ENCODE peak calls at places on chromosomes 16 and 17, in eight cellular contexts. R is heart left ventricle, L is ovary, W is OCI-LY7, G is thoracic aorta, J is iPS DF 6.9, A is A549, V is aorta. Z is an unnamed sample. For H3K9me3 and H3K4me1, the result is how much of the 10 kb centered on the place peaks cover.

GRCh38 chr17:82964851-82965341 is 114.5 kb upstream of the METRNL start:
- DNase-seq in R (no peak), L (peak), W (peak), G (no peak), J (no peak), A (no peak), V (no peak), Z (peak)

GRCh38 chr16:84461029-84461415 is 43.4 kb downstream of the MEAK7 start:
- DNase-seq in R (no peak), L (peak), W (no peak), G (no peak), J (no peak), A (no peak), V (no peak), Z (no peak)

GRCh38 chr17:48597775-48598631 is 4.4 kb upstream of the HOXB5 start:
- DNase-seq in R (peak), L (no peak), W (peak), G (no peak), J (no peak), A (no peak), V (peak), Z (peak)

GRCh38 chr17:29593546-29594440 is 861 bp downstream of the ANKRD13B start:
- DNase-seq in R (peak), L (peak), W (peak), G (no peak), J (no peak), A (no peak), V (no peak), Z (no peak)

GRCh38 chr16:2966043-2966802 is 2.1 kb downstream of the KREMEN2 start:
- DNase-seq in R (peak), L (no peak), W (no peak), G (no peak), J (no peak), A (no peak), V (no peak), Z (peak)

GRCh38 chr17:44601574-44602372 is 44.5 kb downstream of the FZD2 start:
- DNase-seq in R (no peak), L (no peak), W (no peak), G (no peak), J (no peak), A (no peak), V (no peak), Z (no peak)

GRCh38 chr16:10828851-10829331 is 10.3 kb upstream of the TVP23A start:
- DNase-seq in R (peak), L (peak), W (no peak), G (peak), J (no peak), A (no peak), V (peak), Z (peak)

GRCh38 chr17:35683588-35683987 is 47.9 kb upstream of the RASL10B start:
- DNase-seq in R (no peak), L (no peak), W (no peak), G (no peak), J (no peak), A (no peak), V (no peak), Z (no peak)

GRCh38 chr16:74601131-74601871 is 5.6 kb downstream of the GLG1 start:
- DNase-seq in R (no peak), L (no peak), W (no peak), G (no peak), J (no peak), A (no peak), V (no peak), Z (no peak)

GRCh38 chr16:84868328-84868727 is 48.5 kb downstream of the CRISPLD2 start:
- DNase-seq in R (peak), L (no peak), W (no peak), G (no peak), J (no peak), A (no peak), V (no peak), Z (no peak)

GRCh38 chr17:45093444-45094110 is 32.5 kb downstream of the NMT1 start:
- DNase-seq in R (no peak), L (peak), W (no peak), G (no peak), J (no peak), A (no peak), V (no peak), Z (no peak)

GRCh38 chr16:87618216-87618615 is 15.9 kb downstream of the JPH3 start:
- DNase-seq in R (peak), L (no peak), W (no peak), G (no peak), J (no peak), A (no peak), V (peak), Z (no peak)

GRCh38 chr16:21613361-21613760 is 14.0 kb downstream of the METTL9 start:
- DNase-seq in R (no peak), L (no peak), W (no peak), G (no peak), J (no peak), A (no peak), V (no peak), Z (no peak)

GRCh38 chr16:56355786-56356275 is 69.5 kb downstream of the AMFR start:
- DNase-seq in R (peak), L (peak), W (no peak), G (no peak), J (no peak), A (no peak), V (peak), Z (peak)

GRCh38 chr16:82735696-82736095 is 108.9 kb downstream of the CDH13 start:
- DNase-seq in R (no peak), L (no peak), W (no peak), G (no peak), J (no peak), A (no peak), V (no peak), Z (no peak)

GRCh38 chr17:19650826-19651225 is 2.3 kb downstream of the ALDH3A2 start:
- DNase-seq in R (no peak), L (no peak), W (no peak), G (no peak), J (no peak), A (no peak), V (no peak), Z (no peak)

GRCh38 chr17:48546924-48547838 is 2.3 kb upstream of the HOXB2 start:
- DNase-seq in R (no peak), L (no peak), W (no peak), G (no peak), J (no peak), A (no peak), V (no peak), Z (no peak)

GRCh38 chr17:37737971-37738370 is 6.9 kb downstream of the HNF1B start:
- DNase-seq in R (no peak), L (no peak), W (no peak), G (no peak), J (no peak), A (no peak), V (no peak), Z (no peak)

GRCh38 chr16:629289-630023 is 1.3 kb upstream of the WFIKKN1 start:
- DNase-seq in R (no peak), L (peak), W (no peak), G (no peak), J (no peak), A (no peak), V (peak), Z (peak)

GRCh38 chr17:30378191-30378796 is 433 bp upstream of the CPD start:
- DNase-seq in R (peak), L (peak), W (peak), G (no peak), J (no peak), A (no peak), V (peak), Z (peak)

GRCh38 chr17:16117149-16117548 is 98.2 kb downstream of the NCOR1 start:
- DNase-seq in R (no peak), L (no peak), W (no peak), G (no peak), J (no peak), A (no peak), V (no peak), Z (no peak)

GRCh38 chr16:27849621-27850020 is 213.9 kb downstream of the GSG1L start:
- DNase-seq in R (no peak), L (no peak), W (no peak), G (no peak), J (no peak), A (no peak), V (no peak), Z (no peak)

GRCh38 chr16:8858994-8859912 is 9.6 kb downstream of the CARHSP1 start:
- DNase-seq in R (no peak), L (no peak), W (no peak), G (no peak), J (no peak), A (no peak), V (peak), Z (peak)

GRCh38 chr16:3282103-3282746 is 1.1 kb upstream of the ZNF263 start:
- DNase-seq in R (no peak), L (no peak), W (no peak), G (no peak), J (no peak), A (peak), V (no peak), Z (no peak)

GRCh38 chr17:43515641-43516040 is 30.5 kb downstream of the ETV4 start:
- DNase-seq in R (no peak), L (no peak), W (no peak), G (no peak), J (no peak), A (no peak), V (no peak), Z (no peak)

GRCh38 chr17:70204431-70204830 is 35.1 kb downstream of the KCNJ2 start:
- DNase-seq in R (no peak), L (no peak), W (no peak), G (no peak), J (no peak), A (no peak), V (no peak), Z (no peak)
- H3K9me3 ChIP-seq in R (under half), L (under half), W (under half), G (under half), J (under half), A (under half), V (under half), Z (under half)

GRCh38 chr17:1644493-1645206 is 882 bp downstream of the SCARF1 start:
- DNase-seq in R (peak), L (no peak), W (no peak), G (no peak), J (no peak), A (no peak), V (no peak), Z (no peak)

GRCh38 chr17:1645207-1646171 is at the start of gene SCARF1:
- DNase-seq in R (peak), L (no peak), W (no peak), G (no peak), J (no peak), A (no peak), V (peak), Z (no peak)

GRCh38 chr17:1643293-1643998 is 2.1 kb downstream of the SCARF1 start:
- DNase-seq in R (peak), L (peak), W (peak), G (no peak), J (no peak), A (peak), V (no peak), Z (peak)

GRCh38 chr17:1646199-1646875 is 805 bp upstream of the SCARF1 start:
- DNase-seq in R (peak), L (no peak), W (no peak), G (no peak), J (no peak), A (no peak), V (no peak), Z (no peak)

GRCh38 chr17:1643999-1644492 is 1.5 kb downstream of the SCARF1 start:
- DNase-seq in R (no peak), L (no peak), W (no peak), G (no peak), J (no peak), A (no peak), V (no peak), Z (no peak)
- H3K4me1 ChIP-seq in R (under half), L (under half), W (under half), G (under half), J (under half), A (under half), V (under half), Z (under half)

GRCh38 chr16:31899505-31899904 is 25.9 kb downstream of the ZNF267 start:
- DNase-seq in R (no peak), L (no peak), W (no peak), G (no peak), J (no peak), A (no peak), V (no peak), Z (no peak)

GRCh38 chr16:31893824-31894223 is 20.2 kb downstream of the ZNF267 start:
- DNase-seq in R (no peak), L (no peak), W (no peak), G (no peak), J (no peak), A (no peak), V (no peak), Z (no peak)

DNA sequence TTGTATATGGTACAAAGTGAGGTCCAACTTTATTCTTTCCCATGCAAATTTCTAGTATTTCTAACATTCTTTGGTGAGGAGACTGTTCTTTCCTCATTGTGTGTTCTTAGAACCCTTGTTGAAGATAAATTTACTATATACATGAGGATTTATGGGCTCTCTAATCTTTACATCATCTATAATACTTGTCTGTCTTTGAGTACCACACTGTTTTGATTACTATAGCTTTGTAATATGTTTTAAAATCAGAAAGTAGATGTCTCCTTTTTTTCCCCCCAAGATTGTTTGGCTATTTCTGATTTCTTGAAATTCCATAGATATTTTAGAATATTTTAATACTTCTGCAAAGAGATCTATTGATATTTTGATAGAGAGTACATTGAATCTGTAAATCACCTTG is 23.7 kb downstream of the ZNF267 start:
- DNase-seq in R (no peak), L (no peak), W (no peak), G (no peak), J (no peak), A (no peak), V (no peak), Z (no peak)
- H3K9me3 ChIP-seq in R (under half), L (under half), W (under half), G (under half), J (under half), A (half or more), V (under half), Z (under half)

DNA sequence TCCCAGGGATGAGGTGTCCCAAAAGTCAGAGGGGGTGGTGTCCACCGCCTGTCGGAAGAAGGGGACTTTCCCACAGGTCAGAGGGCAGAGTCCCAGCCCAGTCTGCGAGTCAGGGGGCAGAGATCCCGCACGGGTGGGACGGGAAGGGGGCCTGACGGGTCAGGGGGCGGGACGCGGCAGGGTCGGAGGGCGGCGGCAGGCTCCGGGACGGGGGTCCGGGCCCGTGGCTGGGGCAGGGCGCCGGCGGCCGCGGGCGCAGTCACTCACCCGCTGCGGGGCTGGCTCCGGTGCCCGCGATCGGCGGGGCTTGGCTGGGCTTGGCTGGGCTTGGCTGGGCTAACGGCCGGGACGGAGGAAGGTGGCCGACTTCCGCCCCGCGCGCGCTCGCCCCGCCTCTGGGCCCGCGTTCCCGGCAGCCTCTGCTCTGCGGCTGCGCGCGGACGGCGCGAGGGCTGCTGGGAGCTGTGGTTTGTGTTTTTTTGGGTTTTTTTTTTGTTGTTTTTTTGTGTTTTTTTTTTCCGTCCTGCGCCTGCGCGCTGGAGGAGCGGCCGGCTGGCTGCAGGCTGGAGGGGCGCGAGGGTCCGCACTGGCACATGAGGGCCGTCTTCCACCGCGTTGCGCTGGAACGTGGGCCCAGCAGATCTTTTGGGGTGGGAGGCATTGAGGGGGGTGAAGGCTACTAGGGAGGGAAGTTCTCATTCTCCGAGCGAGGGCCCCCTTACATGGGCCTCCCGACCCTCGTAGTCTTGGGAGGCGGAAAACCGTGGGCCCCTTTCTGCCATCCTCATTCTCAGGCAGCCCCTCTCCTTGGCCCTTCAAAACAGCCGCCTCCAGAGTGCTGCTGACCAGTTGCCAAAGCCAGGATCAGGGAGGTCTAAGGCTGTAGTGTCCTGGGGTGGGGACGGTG is at the start of gene CANT1:
- DNase-seq in R (peak), L (peak), W (peak), G (no peak), J (peak), A (peak), V (peak), Z (peak)
- H3K4me1 ChIP-seq in R (under half), L (under half), W (under half), G (under half), J (under half), A (under half), V (under half), Z (under half)

GRCh38 chr16:35150805-35151312 is 1691.4 kb downstream of the TP53TG3F start:
- DNase-seq in R (no peak), L (no peak), W (no peak), G (no peak), J (no peak), A (no peak), V (no peak), Z (no peak)

GRCh38 chr16:35148748-35149147 is 1689.3 kb downstream of the TP53TG3F start:
- DNase-seq in R (no peak), L (no peak), W (no peak), G (no peak), J (no peak), A (no peak), V (no peak), Z (no peak)

GRCh38 chr16:35149550-35149949 is 1690.1 kb downstream of the TP53TG3F start:
- DNase-seq in R (no peak), L (no peak), W (no peak), G (no peak), J (no peak), A (no peak), V (no peak), Z (no peak)

GRCh38 chr16:35154627-35155026 is 1695.2 kb downstream of the TP53TG3F start:
- DNase-seq in R (no peak), L (no peak), W (no peak), G (no peak), J (no peak), A (no peak), V (no peak), Z (no peak)

GRCh38 chr16:35152067-35152627 is 1692.7 kb downstream of the TP53TG3F start:
- DNase-seq in R (no peak), L (peak), W (no peak), G (no peak), J (no peak), A (no peak), V (no peak), Z (no peak)
- H3K9me3 ChIP-seq in R (under half), L (under half), W (under half), G (under half), J (under half), A (under half), V (under half), Z (under half)

GRCh38 chr17:81035389-81036127 is 607 bp downstream of the BAIAP2 start:
- DNase-seq in R (peak), L (no peak), W (no peak), G (no peak), J (no peak), A (no peak), V (no peak), Z (peak)

GRCh38 chr17:81034779-81035388 is at the start of gene BAIAP2:
- DNase-seq in R (peak), L (peak), W (peak), G (peak), J (peak), A (peak), V (peak), Z (peak)

GRCh38 chr17:81037783-81038733 is 3.1 kb downstream of the BAIAP2 start:
- DNase-seq in R (peak), L (peak), W (no peak), G (no peak), J (no peak), A (no peak), V (no peak), Z (peak)

GRCh38 chr17:81037026-81037782 is 2.3 kb downstream of the BAIAP2 start:
- DNase-seq in R (peak), L (no peak), W (no peak), G (peak), J (no peak), A (no peak), V (peak), Z (peak)

DNA sequence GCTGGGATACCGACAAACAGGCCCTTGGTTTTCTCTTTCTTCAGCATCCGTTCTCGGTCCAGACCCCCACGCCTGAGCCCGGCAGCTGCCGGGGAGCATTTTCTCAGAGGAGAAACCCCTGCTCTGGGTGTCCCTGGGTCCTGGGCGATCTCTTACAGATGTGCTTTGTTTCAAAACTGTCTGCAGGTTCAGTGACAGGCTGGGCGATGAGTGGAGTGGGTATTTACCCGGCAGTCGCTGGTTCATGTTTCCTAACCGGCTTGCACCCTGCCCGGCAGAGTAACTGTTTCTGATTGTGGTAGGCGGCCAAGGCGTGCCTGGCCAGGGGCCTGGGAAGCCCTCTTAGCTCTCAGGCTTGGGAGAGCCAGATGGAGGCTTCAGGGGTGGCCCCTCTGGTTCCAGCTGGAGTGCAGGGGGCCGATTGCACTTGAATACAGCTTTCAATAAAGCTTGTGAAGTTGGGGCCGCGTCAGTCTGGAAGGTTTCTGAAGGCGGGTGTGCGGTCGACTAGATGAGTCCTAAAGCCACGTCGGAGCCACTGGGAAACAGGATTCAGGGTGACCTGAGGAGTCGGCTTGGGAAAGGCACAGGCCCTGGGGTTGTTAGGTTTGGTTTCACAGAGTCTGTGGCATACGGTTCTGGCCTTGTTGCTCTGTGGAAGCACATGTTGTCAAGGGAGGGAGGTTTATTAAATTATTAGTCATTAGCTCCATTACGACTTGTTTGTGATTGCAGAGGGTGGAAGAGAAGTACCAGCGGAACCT is 1.4 kb downstream of the BAIAP2 start:
- DNase-seq in R (no peak), L (no peak), W (no peak), G (no peak), J (no peak), A (no peak), V (no peak), Z (peak)
- H3K4me1 ChIP-seq in R (under half), L (under half), W (under half), G (under half), J (under half), A (under half), V (under half), Z (half or more)

GRCh38 chr16:35637683-35638082 is 2178.3 kb downstream of the TP53TG3F start:
- DNase-seq in R (no peak), L (no peak), W (no peak), G (no peak), J (no peak), A (no peak), V (no peak), Z (no peak)
- H3K9me3 ChIP-seq in R (under half), L (under half), W (under half), G (under half), J (under half), A (under half), V (under half), Z (under half)

GRCh38 chr17:66548659-66549311 is 246.4 kb downstream of the PRKCA start:
- DNase-seq in R (no peak), L (no peak), W (no peak), G (no peak), J (no peak), A (no peak), V (no peak), Z (no peak)
- H3K4me1 ChIP-seq in R (under half), L (under half), W (under half), G (under half), J (under half), A (half or more), V (under half), Z (under half)